ENCODE peak calls at places on chromosomes 5 and 9, in four cellular contexts. G is HepG2, V is K562, Q is H1. N is an unnamed sample.

GRCh38 chr9:32500768-32501167 is 25.2 kb downstream of the RIGI start:
- DNase-seq in V (no peak), G (peak; percentile 12), Q (no peak), N (no peak)

GRCh38 chr5:134086943-134087305 is 27.6 kb upstream of the TCF7 start:
- DNase-seq in G (no peak), V (no peak), Q (no peak), N (no peak)

GRCh38 chr9:93620881-93621820 is 44.8 kb downstream of the PHF2 start:
- DNase-seq in V (no peak), Q (no peak), G (no peak), N (no peak)

GRCh38 chr9:316382-316965 is 101.8 kb downstream of the DOCK8 start:
- DNase-seq in Q (no peak), G (no peak), V (no peak), N (no peak)

GRCh38 chr5:160516696-160517530 is 95.3 kb downstream of the PTTG1 start:
- DNase-seq in Q (no peak), G (no peak), V (no peak), N (no peak)

GRCh38 chr5:78504726-78505431 is 143.7 kb downstream of the LHFPL2 start:
- DNase-seq in G (no peak), Q (no peak), V (no peak), N (no peak)

GRCh38 chr5:13632676-13633075 is 311.8 kb downstream of the DNAH5 start:
- DNase-seq in V (no peak), Q (no peak), G (no peak), N (no peak)

GRCh38 chr9:135105938-135106491 is 18.5 kb downstream of the OLFM1 start:
- DNase-seq in Q (no peak), G (no peak), V (no peak), N (no peak)

GRCh38 chr5:9766581-9766980 is 136.4 kb upstream of the TAS2R1 start:
- DNase-seq in V (no peak), Q (no peak), G (no peak), N (no peak)

GRCh38 chr9:133112361-133113026 is 8.5 kb downstream of the RALGDS start:
- DNase-seq in G (no peak), V (no peak), Q (no peak), N (no peak)

GRCh38 chr5:176776141-176776865 is 34.1 kb upstream of the UNC5A start:
- DNase-seq in Q (no peak), V (no peak), G (no peak), N (no peak)

GRCh38 chr5:128478386-128479368 is 59.4 kb downstream of the FBN2 start:
- DNase-seq in Q (no peak), G (no peak), V (no peak), N (no peak)

GRCh38 chr5:96582343-96582742 is 79.8 kb upstream of the CAST start:
- DNase-seq in G (no peak), Q (no peak), V (no peak), N (no peak)

GRCh38 chr9:16869140-16869903 is 1.1 kb downstream of the BNC2 start:
- DNase-seq in G (no peak), V (no peak), Q (no peak), N (no peak)

GRCh38 chr9:128321343-128321742 is 904 bp downstream of the TRUB2 start:
- DNase-seq in G (no peak), Q (no peak), V (no peak), N (no peak)

GRCh38 chr5:2909035-2909434 is 157.6 kb upstream of the IRX2 start:
- DNase-seq in Q (no peak), G (no peak), V (no peak), N (no peak)

GRCh38 chr5:159849437-159850191 is 66.7 kb upstream of the ADRA1B start:
- DNase-seq in G (no peak), Q (no peak), V (no peak), N (no peak)

GRCh38 chr9:97283768-97284167 is 23.7 kb upstream of the CCDC180 start:
- DNase-seq in Q (no peak), V (no peak), G (no peak), N (no peak)

GRCh38 chr9:12631866-12632265 is 61.3 kb upstream of the TYRP1 start:
- DNase-seq in Q (no peak), V (no peak), G (no peak), N (no peak)

GRCh38 chr5:62127098-62127736 is 178.8 kb upstream of the KIF2A start:
- DNase-seq in Q (no peak), V (peak; percentile 8), G (no peak), N (no peak)

GRCh38 chr9:91421987-91422765 is 1.5 kb downstream of the NFIL3 start:
- DNase-seq in Q (no peak), G (peak; percentile 40), V (peak; percentile 26), N (no peak)

GRCh38 chr9:114141553-114142548 is 13.5 kb upstream of the COL27A1 start:
- DNase-seq in V (no peak), G (peak; percentile 82), Q (no peak), N (no peak)

GRCh38 chr9:106697799-106698591 is 165.0 kb upstream of the ZNF462 start:
- DNase-seq in Q (no peak), G (no peak), V (no peak), N (peak; percentile 12)

GRCh38 chr9:123225374-123225813 is 43.0 kb downstream of the STRBP start:
- DNase-seq in Q (peak; percentile 50), V (peak; percentile 41), G (peak; percentile 29), N (peak; percentile 47)

GRCh38 chr5:53262348-53262970 is 152.9 kb upstream of the MOCS2 start:
- DNase-seq in Q (no peak), G (peak; percentile 2), V (peak; percentile 17), N (peak; percentile 29)

GRCh38 chr5:157225463-157226422 is 40.2 kb upstream of the CYFIP2 start:
- DNase-seq in Q (no peak), G (no peak), V (no peak), N (no peak)
- TF ChIP-seq JUN in Q (no peak), G (no peak), V (no peak), N (no peak)

GRCh38 chr5:170636206-170636605 is 132.4 kb downstream of the KCNIP1 start:
- DNase-seq in V (no peak), G (no peak), Q (no peak), N (no peak)
- TF ChIP-seq ATF2 in V (no peak), G (no peak), Q (no peak), N (no peak)

GRCh38 chr9:71663216-71663615 is 105.1 kb downstream of the CEMIP2 start:
- DNase-seq in Q (peak; percentile 27), V (no peak), G (no peak), N (no peak)

GRCh38 chr9:71662086-71662485 is 106.2 kb downstream of the CEMIP2 start:
- DNase-seq in G (no peak), V (no peak), Q (no peak), N (no peak)

GRCh38 chr9:71664566-71664965 is 103.7 kb downstream of the CEMIP2 start:
- DNase-seq in V (no peak), Q (no peak), G (no peak), N (no peak)

GRCh38 chr9:71665247-71665646 is 103.1 kb downstream of the CEMIP2 start:
- DNase-seq in V (no peak), G (no peak), Q (no peak), N (no peak)

GRCh38 chr9:71663931-71664459 is 104.3 kb downstream of the CEMIP2 start:
- DNase-seq in G (peak; percentile 34), Q (no peak), V (no peak), N (no peak)
- TF ChIP-seq JUN in G (no peak), Q (no peak), V (no peak), N (no peak)

GRCh38 chr9:130997925-130998595 is 10.9 kb upstream of the LAMC3 start:
- DNase-seq in V (peak; percentile 99), Q (peak; percentile 67), G (peak; percentile 56), N (peak; percentile 96)
- TF ChIP-seq ATF2 in V (no peak), Q (no peak), G (no peak), N (no peak)

DNA sequence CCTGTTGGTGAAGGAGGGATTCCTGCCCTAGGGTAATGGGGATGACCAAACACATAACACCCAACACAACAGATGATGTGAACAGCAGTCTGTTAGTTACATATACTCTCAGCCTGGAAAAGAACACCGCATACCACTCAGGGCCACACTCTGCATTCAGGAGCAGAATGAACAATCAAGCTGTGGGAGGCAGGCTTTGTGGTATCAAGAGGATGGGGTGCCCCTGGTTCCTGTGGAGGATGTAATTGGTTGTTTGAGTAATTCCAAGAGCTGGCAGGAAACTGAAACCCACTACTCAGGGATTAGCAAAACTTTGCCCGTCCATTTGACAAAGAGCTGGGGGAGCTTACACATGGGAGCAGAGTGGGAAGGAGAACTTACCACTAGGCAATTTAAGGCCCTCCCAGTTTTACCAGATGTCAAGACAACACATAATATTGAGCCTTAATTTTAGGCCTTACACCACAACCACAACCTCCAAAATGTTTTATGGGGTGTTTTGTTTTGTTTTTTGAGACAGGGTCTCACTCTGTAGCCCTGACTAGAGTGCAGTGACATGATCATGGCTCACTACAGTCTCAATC is 15.6 kb upstream of the PRKAA1 start:
- DNase-seq in V (no peak), Q (no peak), G (no peak), N (no peak)
- TF ChIP-seq JUN in V (no peak), Q (no peak), G (no peak), N (no peak)

GRCh38 chr9:37675661-37676060 is 24.9 kb downstream of the FRMPD1 start:
- DNase-seq in Q (no peak), G (no peak), V (no peak), N (no peak)
- TF ChIP-seq ATF2 in Q (no peak), G (no peak), V (no peak), N (no peak)

DNA sequence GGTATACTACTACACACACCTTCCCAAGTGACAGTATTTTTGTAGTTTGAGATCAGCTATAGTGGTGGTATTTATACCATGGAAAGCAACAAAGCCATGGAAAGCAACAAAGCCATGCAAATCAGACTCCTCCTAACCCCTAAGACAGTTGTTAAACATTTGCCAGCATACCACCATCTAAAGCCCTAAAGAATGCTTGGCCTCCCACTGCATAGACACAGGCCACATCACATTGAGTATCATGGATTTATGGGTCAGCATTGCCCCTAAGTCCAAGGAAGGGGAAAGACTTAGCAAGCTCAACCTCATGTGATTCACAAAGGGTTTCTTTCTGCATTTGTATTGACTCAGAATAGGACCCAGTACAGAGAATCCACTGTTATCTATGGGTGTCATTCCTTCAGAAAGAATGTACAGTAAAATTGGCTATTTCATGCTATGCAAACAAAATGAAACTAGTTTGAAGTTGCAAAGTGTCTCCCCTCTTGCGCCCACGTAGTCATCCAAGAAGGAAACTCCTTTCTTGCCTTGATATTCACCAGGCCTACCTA is 70.4 kb upstream of the IQGAP2 start:
- DNase-seq in V (no peak), G (peak; percentile 51), Q (no peak), N (no peak)
- TF ChIP-seq JUN in V (no peak), G (no peak), Q (no peak), N (no peak)